ENCODE peak calls at places on chromosomes 13 and 19, in ten cellular contexts. L is psoas muscle; E is uterus; C is tibial nerve; P is breast epithelium; X is CD8-positive, alpha-beta T cell; Z is left ventricle myocardium inferior; J is fibroblast of lung; B is transverse colon; S is spleen. Q is an unnamed sample. For H3K9me3, the result is how much of the 10 kb centered on the place peaks cover.

GRCh38 chr13:21800847-21801616 is 130.2 kb downstream of the FGF9 start:
- DNase-seq in L (no peak), E (no peak), C (no peak), P (no peak), X (no peak), Z (no peak), J (no peak), B (no peak), S (no peak), Q (no peak)

GRCh38 chr19:18363787-18364186 is 22.2 kb upstream of the GDF15 start:
- DNase-seq in L (no peak), E (no peak), C (no peak), P (no peak), X (no peak), Z (no peak), J (no peak), B (no peak), S (no peak), Q (no peak)

GRCh38 chr19:17688853-17689595 is 870 bp upstream of the UNC13A start:
- DNase-seq in L (no peak), E (no peak), C (no peak), P (no peak), X (no peak), Z (no peak), J (no peak), B (no peak), S (no peak), Q (no peak)

GRCh38 chr19:48468806-48469055 is 438 bp upstream of the CYTH2 start:
- DNase-seq in L (no peak), E (no peak), C (no peak), P (no peak), X (no peak), Z (no peak), J (no peak), B (no peak), S (no peak), Q (no peak)

GRCh38 chr13:66014757-66015156 is 1215.4 kb downstream of the PCDH9 start:
- DNase-seq in L (no peak), E (no peak), C (no peak), P (no peak), X (no peak), Z (no peak), J (no peak), B (no peak), S (no peak), Q (no peak)

GRCh38 chr13:61685683-61686013 is 270.0 kb upstream of the PCDH20 start:
- DNase-seq in L (no peak), E (no peak), C (no peak), P (no peak), X (no peak), Z (no peak), J (no peak), B (no peak), S (no peak), Q (no peak)

GRCh38 chr13:77022341-77022740 is 4.6 kb downstream of the FBXL3 start:
- DNase-seq in L (no peak), E (no peak), C (no peak), P (no peak), X (no peak), Z (no peak), J (no peak), B (no peak), S (no peak), Q (no peak)

GRCh38 chr19:55441692-55442321 is 1.3 kb downstream of the SHISA7 start:
- DNase-seq in L (no peak), E (no peak), C (no peak), P (no peak), X (no peak), Z (no peak), J (no peak), B (no peak), S (no peak), Q (peak)

DNA sequence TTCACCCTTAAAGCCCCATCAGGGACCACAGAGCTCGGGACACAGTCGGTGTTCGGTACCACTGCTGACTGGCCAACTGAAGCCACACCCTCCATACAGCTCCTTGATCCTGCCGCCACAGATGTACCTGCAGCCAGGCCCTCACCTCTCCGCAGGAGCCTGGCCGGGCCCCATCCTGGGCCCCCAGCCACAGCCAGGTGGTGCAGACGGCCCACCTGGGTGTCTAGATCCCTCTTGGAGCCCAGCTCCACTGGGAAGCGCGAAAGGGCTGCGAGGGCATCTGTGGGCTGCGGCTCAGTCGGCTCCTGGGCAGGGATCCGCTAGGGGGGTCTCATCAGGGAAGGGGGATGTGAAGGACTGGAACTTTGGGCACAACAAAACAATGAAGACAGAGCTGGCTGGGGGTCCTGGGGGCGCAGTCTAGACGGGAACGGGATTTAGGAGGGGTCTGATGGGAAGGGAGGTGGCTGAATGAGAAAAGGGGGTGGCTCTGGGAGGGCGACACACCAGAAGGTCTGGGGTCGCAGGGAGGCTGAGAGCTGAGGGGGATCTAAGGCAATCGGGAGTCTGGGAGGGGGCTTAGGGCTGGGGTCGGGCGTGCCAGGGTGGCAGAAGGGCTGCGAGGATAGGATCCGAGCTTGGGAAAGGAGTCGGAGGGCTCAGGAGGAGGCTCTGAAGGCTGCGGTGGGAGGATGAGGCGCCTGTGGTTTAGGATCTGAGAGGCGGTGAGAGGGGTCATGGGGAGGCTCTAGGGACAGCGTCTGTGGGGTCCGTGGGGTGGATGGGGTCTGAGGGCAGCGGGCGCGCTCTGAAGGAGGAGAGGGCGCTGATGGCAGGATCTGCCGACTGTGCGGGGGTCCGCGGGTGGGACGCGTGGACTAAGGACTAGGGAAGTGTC is 15.8 kb downstream of the PRODH2 start:
- DNase-seq in L (no peak), E (no peak), C (no peak), P (no peak), X (no peak), Z (no peak), J (no peak), B (no peak), S (no peak), Q (peak)
- H3K4me3 ChIP-seq in L (no peak), E (no peak), C (peak), P (no peak), X (no peak), Z (no peak), J (no peak), B (no peak), S (peak), Q (no peak)

GRCh38 chr19:12052571-12053169 is at the start of gene ZNF878:
- DNase-seq in L (peak), E (peak), C (peak), P (peak), X (peak), Z (peak), J (peak), B (peak), S (peak), Q (peak)
- TF ChIP-seq CTCF in L (no peak), E (no peak), C (peak), P (no peak), X (no peak), Z (peak), J (peak), B (no peak), S (no peak), Q (no peak)

DNA sequence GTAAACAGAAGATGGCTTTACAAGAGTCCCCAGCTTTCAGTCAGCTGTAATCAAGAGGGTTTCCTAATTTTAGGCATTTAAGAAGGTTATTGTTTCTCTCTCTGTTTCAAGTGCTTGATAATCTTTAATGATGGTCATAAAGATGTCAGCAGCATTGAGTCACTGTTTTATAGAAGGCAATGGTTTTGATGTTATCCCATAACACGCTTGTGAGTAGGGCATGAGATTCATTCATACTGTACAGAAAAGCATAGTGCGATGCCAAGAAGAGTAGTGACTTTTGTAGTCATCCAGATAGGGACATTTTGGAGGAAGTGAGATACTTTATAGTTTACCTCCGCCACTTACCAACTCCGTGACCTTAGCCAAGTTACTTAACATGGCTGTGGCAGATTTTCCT is 364.2 kb upstream of the SLC10A2 start:
- DNase-seq in L (no peak), E (no peak), C (no peak), P (no peak), X (no peak), Z (no peak), J (no peak), B (no peak), S (no peak), Q (no peak)
- H3K9me3 ChIP-seq in L (under half), E (under half), C (under half), P (under half), X (under half), Z (under half), J (under half), B (under half), S (under half), Q (under half)

GRCh38 chr13:114237415-114238112 is 2.9 kb downstream of the CDC16 start:
- DNase-seq in L (no peak), E (no peak), C (no peak), P (no peak), X (no peak), Z (no peak), J (no peak), B (no peak), S (no peak), Q (no peak)

GRCh38 chr13:114235697-114236096 is 1.0 kb downstream of the CDC16 start:
- DNase-seq in L (no peak), E (no peak), C (no peak), P (no peak), X (no peak), Z (no peak), J (no peak), B (no peak), S (no peak), Q (no peak)

GRCh38 chr13:114234645-114235421 is at the start of gene CDC16:
- DNase-seq in L (peak), E (peak), C (peak), P (peak), X (peak), Z (peak), J (peak), B (peak), S (peak), Q (peak)

GRCh38 chr13:114234266-114234644 is 442 bp upstream of the CDC16 start:
- DNase-seq in L (no peak), E (no peak), C (no peak), P (no peak), X (no peak), Z (no peak), J (no peak), B (no peak), S (no peak), Q (no peak)

DNA sequence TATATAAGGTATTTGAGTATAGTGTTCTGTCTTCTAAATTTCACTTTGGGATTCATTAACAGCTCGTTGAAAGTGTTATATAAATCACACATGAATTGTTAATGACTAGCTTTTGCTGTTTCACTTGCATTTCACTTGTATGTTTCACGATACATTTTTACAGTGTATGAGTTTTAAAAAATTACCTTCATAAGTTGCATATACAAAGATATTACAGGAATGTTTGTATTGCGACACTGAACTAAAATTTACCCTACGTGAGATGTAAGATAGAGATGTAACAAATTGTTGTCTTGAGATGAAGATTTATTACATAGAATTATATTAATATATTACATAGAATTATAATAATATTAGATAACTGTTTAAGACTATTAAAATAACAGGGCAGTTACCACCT is 1.5 kb downstream of the CDC16 start:
- DNase-seq in L (no peak), E (no peak), C (no peak), P (no peak), X (no peak), Z (no peak), J (no peak), B (no peak), S (no peak), Q (no peak)
- H3K4me3 ChIP-seq in L (peak), E (peak), C (peak), P (peak), X (peak), Z (peak), J (peak), B (no peak), S (peak), Q (no peak)

DNA sequence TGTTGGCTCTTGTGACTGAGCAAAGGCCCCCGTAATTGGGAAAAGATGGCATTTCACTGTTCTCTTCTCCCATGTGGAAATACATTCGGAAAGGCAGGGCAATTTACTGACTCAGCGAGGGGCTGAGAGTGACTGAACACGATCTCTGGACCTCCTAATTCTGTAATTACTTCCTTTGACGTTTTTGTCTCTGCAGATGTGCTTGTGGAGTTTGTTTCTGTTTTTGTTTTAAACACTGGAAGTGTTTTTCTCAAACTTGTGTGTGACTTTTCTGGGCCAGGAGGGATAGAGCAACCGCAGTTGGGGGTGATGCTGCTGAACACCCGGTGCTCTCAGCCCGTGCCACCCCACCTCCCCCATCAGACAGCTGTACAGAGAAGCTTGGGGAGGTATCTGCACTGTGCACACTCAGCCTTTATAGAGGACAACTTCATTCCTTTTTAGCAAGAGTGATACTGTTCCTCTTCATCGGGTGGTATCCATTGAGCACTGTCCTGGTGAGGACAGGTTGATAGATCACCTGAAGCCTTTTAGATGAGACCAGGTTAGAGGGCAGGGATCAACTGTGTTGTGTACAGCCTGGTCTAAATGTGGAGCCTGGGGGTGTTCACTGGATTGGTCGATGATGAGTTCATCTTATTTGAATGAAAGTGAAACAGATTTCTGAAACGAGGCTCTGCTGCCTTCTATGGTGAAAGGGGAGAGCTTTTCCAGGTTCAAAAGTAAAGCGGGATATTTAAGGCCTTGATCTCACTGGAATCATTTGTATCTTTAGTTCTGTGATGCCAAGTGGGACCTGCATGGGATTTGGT is 117.4 kb downstream of the ESD start:
- DNase-seq in L (no peak), E (peak), C (peak), P (no peak), X (peak), Z (no peak), J (peak), B (peak), S (peak), Q (no peak)
- TF ChIP-seq CTCF in L (no peak), E (peak), C (no peak), P (no peak), X (no peak), Z (peak), J (peak), B (no peak), S (no peak), Q (no peak)

DNA sequence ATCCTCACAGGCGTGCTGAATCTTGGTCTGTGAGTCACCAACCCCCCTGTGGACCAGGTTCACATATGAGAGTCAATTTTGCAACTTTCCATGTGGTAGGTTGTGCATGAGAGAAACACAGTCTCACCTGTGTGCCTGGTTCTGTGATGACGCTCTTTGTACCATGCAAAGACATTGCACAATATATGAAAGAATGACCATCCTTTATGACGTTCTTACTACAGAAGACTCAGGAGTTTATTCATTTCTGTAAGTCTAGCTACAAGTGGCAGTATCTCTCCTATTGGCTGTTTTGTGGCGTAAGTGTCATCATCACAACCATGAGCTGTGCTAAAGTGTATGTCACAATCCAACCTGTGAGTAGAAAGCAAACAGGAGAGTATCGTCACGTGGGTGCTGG is 43.8 kb upstream of the ZNF728 start:
- DNase-seq in L (no peak), E (no peak), C (no peak), P (no peak), X (no peak), Z (no peak), J (no peak), B (no peak), S (no peak), Q (no peak)
- H3K9me3 ChIP-seq in L (under half), E (under half), C (under half), P (under half), X (under half), Z (under half), J (under half), B (under half), S (under half), Q (half or more)

Q was measured in mucosa of descending colon.